ENCODE peak calls at places on chromosome 9, in five cellular contexts. K is progenitor cell of endocrine pancreas, Y is brain microvascular endothelial cell, D is PC-3, C is breast epithelium. F is an unnamed sample.

GRCh38 chr9:78620764-78621163 is 323.8 kb downstream of the PSAT1 start:
- DNase-seq in K (no peak), Y (peak), D (peak), C (no peak), F (no peak)

GRCh38 chr9:97923529-97924108 is 1.3 kb upstream of the TRMO start:
- DNase-seq in K (peak), Y (peak), D (peak), C (peak), F (peak)

GRCh38 chr9:124474151-124474550 is 23.9 kb downstream of the ADGRD2 start:
- DNase-seq in K (no peak), Y (no peak), D (no peak), C (no peak), F (no peak)

GRCh38 chr9:38694676-38695075 is 25.3 kb downstream of the FAM240B start:
- DNase-seq in K (no peak), Y (no peak), D (no peak), C (no peak), F (no peak)

GRCh38 chr9:93676310-93677054 is 100.1 kb downstream of the PHF2 start:
- DNase-seq in K (no peak), Y (no peak), D (no peak), C (peak), F (no peak)

GRCh38 chr9:116715751-116716150 is 28.6 kb downstream of the TRIM32 start:
- DNase-seq in K (no peak), Y (no peak), D (no peak), C (no peak), F (no peak)

GRCh38 chr9:14813336-14814020 is 90.9 kb upstream of the CER1 start:
- DNase-seq in K (no peak), Y (peak), D (peak), C (no peak), F (no peak)

GRCh38 chr9:86637515-86637914 is 283.3 kb upstream of the TUT7 start:
- DNase-seq in K (peak), Y (peak), D (no peak), C (no peak), F (peak)

GRCh38 chr9:17018540-17019196 is 116.2 kb upstream of the CNTLN start:
- DNase-seq in K (no peak), Y (no peak), D (no peak), C (no peak), F (no peak)

GRCh38 chr9:134439368-134439784 is 113.1 kb downstream of the RXRA start:
- DNase-seq in K (no peak), Y (no peak), D (no peak), C (no peak), F (no peak)

GRCh38 chr9:134436926-134437325 is 110.7 kb downstream of the RXRA start:
- DNase-seq in K (no peak), Y (no peak), D (no peak), C (no peak), F (no peak)

GRCh38 chr9:134437417-134438203 is 111.4 kb downstream of the RXRA start:
- DNase-seq in K (no peak), Y (no peak), D (no peak), C (no peak), F (peak)

GRCh38 chr9:134436356-134436717 is 110.1 kb downstream of the RXRA start:
- DNase-seq in K (no peak), Y (no peak), D (no peak), C (no peak), F (no peak)

DNA sequence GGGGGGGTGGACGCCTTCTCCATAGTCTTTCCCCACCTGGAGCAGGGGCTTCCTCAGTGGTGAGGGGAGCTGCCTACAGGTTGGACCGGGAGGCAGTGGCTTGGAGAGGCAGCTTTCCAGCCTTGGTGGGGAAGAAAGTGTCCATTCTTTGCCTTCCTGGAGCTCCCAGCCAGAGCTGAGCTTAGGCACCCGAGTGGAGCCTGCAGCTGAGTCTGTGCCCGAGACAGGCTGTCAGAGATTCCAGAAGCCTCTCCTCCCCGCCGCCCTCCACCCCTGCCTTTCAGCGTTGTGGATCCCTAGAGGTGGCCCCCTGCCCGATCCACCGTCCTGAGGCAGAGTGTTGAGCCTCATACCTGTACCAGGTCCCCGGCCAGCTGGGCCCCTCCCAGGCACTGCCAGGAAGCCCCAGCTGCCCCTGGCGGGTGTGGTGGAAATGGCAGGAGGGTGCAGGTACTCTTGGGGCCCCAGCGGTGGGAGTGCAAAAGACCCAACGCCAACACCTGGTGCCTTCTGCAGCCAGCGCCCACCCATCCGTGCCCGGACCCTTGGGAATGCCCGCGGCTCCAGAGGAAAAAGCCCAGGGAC is 112.0 kb downstream of the RXRA start:
- DNase-seq in K (no peak), Y (no peak), D (no peak), C (no peak), F (no peak)
- TF ChIP-seq CTCF in K (no peak), Y (no peak), D (no peak), C (no peak), F (no peak)

DNA sequence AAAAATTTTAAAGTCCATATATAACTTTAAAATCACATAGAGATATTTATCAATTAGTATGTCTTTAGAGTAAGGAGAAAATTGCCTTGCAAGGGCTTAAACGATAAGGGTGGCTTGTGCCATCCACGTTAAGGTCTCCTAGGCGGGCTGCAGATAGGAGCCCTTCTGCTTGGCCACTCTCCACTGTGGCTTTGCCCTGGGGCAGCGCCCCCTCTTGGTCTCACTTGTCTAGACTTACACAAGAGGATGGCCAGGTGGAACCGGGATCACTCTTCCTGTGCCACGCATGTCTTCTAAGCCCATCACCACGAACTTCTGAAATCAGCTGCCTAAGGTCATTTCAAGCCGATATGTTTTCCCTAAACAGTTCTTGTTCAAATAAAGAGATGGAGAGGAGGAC is 2.9 kb downstream of the FPGS start:
- DNase-seq in K (no peak), Y (no peak), D (no peak), C (no peak), F (peak)
- TF ChIP-seq CTCF in K (peak), Y (peak), D (peak), C (no peak), F (peak)

GRCh38 chr9:1514733-1515363 is 464.7 kb downstream of the DMRT2 start:
- DNase-seq in K (no peak), Y (no peak), D (no peak), C (no peak), F (no peak)
- TF ChIP-seq CTCF in K (no peak), Y (no peak), D (no peak), C (no peak), F (no peak)

DNA sequence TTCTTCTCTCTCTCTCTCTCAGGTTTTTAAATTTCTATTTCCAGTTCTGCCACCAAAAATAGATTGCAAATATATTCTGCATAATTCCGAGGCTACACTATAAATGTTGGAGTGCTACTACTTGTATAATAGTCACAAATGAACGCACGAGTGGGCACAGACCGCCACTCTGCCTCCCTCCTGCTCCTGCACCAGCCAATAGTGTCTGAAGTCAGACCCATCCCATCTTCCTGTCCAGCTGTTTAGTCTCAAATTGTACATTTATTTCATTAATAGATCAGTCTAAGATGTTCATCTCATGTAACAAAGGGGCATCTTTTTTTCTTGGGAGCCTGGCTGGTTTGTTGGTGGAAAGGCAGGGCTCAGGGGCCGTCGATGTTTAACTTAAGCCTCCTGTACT is 178.9 kb downstream of the AUH start:
- DNase-seq in K (no peak), Y (no peak), D (no peak), C (no peak), F (no peak)
- TF ChIP-seq CTCF in K (no peak), Y (no peak), D (no peak), C (no peak), F (no peak)

GRCh38 chr9:1100945-1101344 is 50.8 kb downstream of the DMRT2 start:
- DNase-seq in K (peak), Y (peak), D (peak), C (no peak), F (peak)
- TF ChIP-seq CTCF in K (peak), Y (peak), D (peak), C (peak), F (peak)

DNA sequence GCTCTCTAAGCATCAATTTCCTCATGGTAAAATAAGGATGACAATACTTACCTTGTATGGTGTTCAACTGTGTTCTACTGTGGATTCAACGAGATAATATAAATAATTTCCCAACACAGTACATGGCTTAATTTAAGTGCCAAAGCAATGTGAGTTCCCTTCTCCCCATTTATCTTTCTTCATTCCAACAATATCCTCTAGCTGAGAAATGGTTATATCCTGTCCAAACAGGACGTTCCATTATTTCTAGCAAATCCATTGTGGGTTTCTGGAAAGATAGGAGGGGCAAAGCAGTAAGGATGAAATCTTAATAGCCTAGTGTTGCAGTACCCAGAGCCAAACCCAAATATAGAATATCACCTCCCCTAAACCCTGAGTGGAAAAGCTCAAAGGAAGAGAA is 22.0 kb downstream of the ABCA1 start:
- DNase-seq in K (no peak), Y (no peak), D (no peak), C (no peak), F (no peak)
- TF ChIP-seq CTCF in K (no peak), Y (no peak), D (no peak), C (no peak), F (no peak)

GRCh38 chr9:122506964-122507363 is 3.6 kb upstream of the OR1J2 start:
- DNase-seq in K (no peak), Y (no peak), D (no peak), C (no peak), F (no peak)
- TF ChIP-seq CTCF in K (no peak), Y (no peak), D (no peak), C (no peak), F (no peak)

DNA sequence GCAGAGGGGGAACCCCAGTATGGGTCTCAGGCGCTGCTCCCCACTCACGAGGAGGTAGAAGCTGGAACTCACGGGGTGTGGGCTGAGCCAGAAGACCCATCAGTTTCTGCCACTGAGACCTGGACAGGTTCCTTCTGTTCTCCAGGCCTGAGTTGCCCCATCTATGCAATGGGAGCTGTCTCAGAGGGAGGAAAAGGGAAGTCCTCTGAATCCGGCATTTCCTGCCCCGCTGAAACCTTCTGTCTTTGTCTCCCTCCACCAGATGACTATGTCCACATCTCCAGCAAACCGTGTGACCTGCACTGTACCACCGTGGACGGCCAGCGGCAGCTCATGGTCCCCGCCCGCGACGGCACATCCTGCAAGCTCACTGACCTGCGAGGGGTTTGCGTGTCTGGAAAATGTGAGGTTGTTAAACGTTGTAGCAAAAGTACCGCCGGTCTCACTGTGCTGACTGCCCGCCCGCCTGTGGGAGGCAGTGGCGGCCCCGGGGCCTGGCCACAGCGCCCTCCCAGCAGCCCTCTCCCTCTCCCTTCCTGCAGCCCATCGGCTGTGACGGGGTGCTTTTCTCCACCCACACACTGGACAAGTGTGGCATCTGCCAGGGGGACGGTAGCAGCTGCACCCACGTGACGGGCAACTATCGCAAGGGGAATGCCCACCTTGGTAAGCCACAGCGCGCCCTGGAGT is 6.0 kb downstream of the ADAMTSL2 start:
- DNase-seq in K (no peak), Y (no peak), D (no peak), C (no peak), F (no peak)
- TF ChIP-seq CTCF in K (no peak), Y (no peak), D (no peak), C (no peak), F (no peak)

GRCh38 chr9:88075966-88076285 is 62.3 kb downstream of the SPATA31C2 start:
- DNase-seq in K (no peak), Y (peak), D (no peak), C (no peak), F (no peak)

GRCh38 chr9:88072831-88073365 is 65.4 kb downstream of the SPATA31C2 start:
- DNase-seq in K (no peak), Y (no peak), D (peak), C (no peak), F (no peak)

GRCh38 chr9:88074931-88075330 is 63.3 kb downstream of the SPATA31C2 start:
- DNase-seq in K (no peak), Y (no peak), D (no peak), C (no peak), F (no peak)

GRCh38 chr9:88077071-88077617 is 61.1 kb downstream of the SPATA31C2 start:
- DNase-seq in K (no peak), Y (no peak), D (no peak), C (no peak), F (no peak)

DNA sequence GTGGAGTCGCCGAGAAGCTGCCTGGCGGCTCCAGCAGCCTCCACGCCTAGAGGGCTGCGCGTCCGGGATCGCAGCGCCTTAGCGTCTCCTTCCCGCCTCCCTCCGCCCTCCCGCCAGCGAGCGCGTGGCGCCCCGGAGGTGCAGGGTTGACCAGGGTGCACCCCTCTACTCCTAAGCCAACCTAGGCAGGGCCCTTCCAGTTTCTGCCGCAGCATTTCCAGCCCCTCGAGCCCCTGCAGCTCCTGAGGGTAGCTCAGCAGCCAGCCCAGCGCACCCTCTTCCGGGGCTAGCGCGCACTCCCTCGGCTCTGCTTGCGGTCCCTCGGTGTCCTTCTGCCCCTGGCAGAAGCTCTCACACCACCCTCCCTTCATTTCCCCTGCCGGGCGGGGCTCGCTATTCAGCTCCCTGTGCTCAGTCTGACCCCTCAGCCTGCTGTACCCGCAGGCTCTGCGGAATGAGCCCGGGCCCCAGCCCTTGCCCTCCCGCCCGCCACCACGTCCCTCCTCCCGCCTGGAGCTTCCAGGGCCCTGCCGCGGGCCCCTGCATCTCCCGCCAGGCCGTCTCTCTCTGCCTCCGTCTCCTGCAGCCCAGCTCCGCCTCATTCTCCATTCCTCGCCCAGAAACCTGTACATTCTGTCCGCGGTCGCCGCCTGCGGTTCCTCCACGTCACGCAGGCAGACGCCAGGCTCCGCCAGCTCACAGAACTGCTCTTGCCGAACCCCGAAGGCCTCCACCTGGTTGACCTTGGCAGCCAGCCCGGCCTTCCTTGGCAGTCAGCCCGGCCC is 61.8 kb downstream of the SPATA31C2 start:
- DNase-seq in K (peak), Y (peak), D (peak), C (peak), F (peak)
- TF ChIP-seq CTCF in K (peak), Y (peak), D (no peak), C (no peak), F (no peak)

GRCh38 chr9:127942152-127943010 is 4.7 kb upstream of the DPM2 start:
- DNase-seq in K (peak), Y (peak), D (peak), C (no peak), F (peak)
- TF ChIP-seq CTCF in K (peak), Y (peak), D (peak), C (peak), F (peak)